ENCODE peak calls at places on chromosomes 5 and 9, in six cellular contexts. One of them, this sample, is unnamed.

GRCh38 chr5:17732351-17732923 is 98.2 kb downstream of the TAF11L14 start:
- DNase-seq in activated T-helper 1 cell treated with anti-CD3 and anti-CD28 coated beads, Interleukin-12 subunit alpha, Interleukin-12 subunit beta, Interleukin-2, Interleukin-4 antibody, amounts not matched to agents 30 ng/mL and 10 ng/mL and 1 ng/mL, durations not matched to agents 14 hours and 24 hours and 36 hours: no peak
- DNase-seq in NCI-H524: peak
- DNase-seq in Peyer's patch: no peak
- DNase-seq in activated CD4-positive, CD25-positive, alpha-beta regulatory T cell: no peak
- DNase-seq in lower lobe of right lung: no peak
- DNase-seq in this sample: no peak

GRCh38 chr9:136522354-136523237 is 23.3 kb downstream of the NOTCH1 start:
- DNase-seq in activated T-helper 1 cell treated with anti-CD3 and anti-CD28 coated beads, Interleukin-12 subunit alpha, Interleukin-12 subunit beta, Interleukin-2, Interleukin-4 antibody, amounts not matched to agents 30 ng/mL and 10 ng/mL and 1 ng/mL, durations not matched to agents 14 hours and 24 hours and 36 hours: no peak
- DNase-seq in NCI-H524: no peak
- DNase-seq in Peyer's patch: no peak
- DNase-seq in activated CD4-positive, CD25-positive, alpha-beta regulatory T cell: no peak
- DNase-seq in lower lobe of right lung: peak
- DNase-seq in this sample: no peak

GRCh38 chr9:136225748-136226679 is 19.6 kb downstream of the QSOX2 start:
- DNase-seq in activated T-helper 1 cell treated with anti-CD3 and anti-CD28 coated beads, Interleukin-12 subunit alpha, Interleukin-12 subunit beta, Interleukin-2, Interleukin-4 antibody, amounts not matched to agents 30 ng/mL and 10 ng/mL and 1 ng/mL, durations not matched to agents 14 hours and 24 hours and 36 hours: peak
- DNase-seq in NCI-H524: peak
- DNase-seq in Peyer's patch: peak
- DNase-seq in activated CD4-positive, CD25-positive, alpha-beta regulatory T cell: peak
- DNase-seq in lower lobe of right lung: peak
- DNase-seq in this sample: no peak

GRCh38 chr9:99678550-99678949 is 143.1 kb upstream of the NR4A3 start:
- DNase-seq in activated T-helper 1 cell treated with anti-CD3 and anti-CD28 coated beads, Interleukin-12 subunit alpha, Interleukin-12 subunit beta, Interleukin-2, Interleukin-4 antibody, amounts not matched to agents 30 ng/mL and 10 ng/mL and 1 ng/mL, durations not matched to agents 14 hours and 24 hours and 36 hours: no peak
- DNase-seq in NCI-H524: no peak
- DNase-seq in Peyer's patch: no peak
- DNase-seq in activated CD4-positive, CD25-positive, alpha-beta regulatory T cell: no peak
- DNase-seq in lower lobe of right lung: no peak
- DNase-seq in this sample: no peak

GRCh38 chr5:172721455-172722308 is 49.3 kb downstream of the DUSP1 start:
- DNase-seq in activated T-helper 1 cell treated with anti-CD3 and anti-CD28 coated beads, Interleukin-12 subunit alpha, Interleukin-12 subunit beta, Interleukin-2, Interleukin-4 antibody, amounts not matched to agents 30 ng/mL and 10 ng/mL and 1 ng/mL, durations not matched to agents 14 hours and 24 hours and 36 hours: no peak
- DNase-seq in NCI-H524: no peak
- DNase-seq in Peyer's patch: no peak
- DNase-seq in activated CD4-positive, CD25-positive, alpha-beta regulatory T cell: no peak
- DNase-seq in lower lobe of right lung: no peak
- DNase-seq in this sample: peak

GRCh38 chr5:131550606-131551005 is 84.4 kb downstream of the RAPGEF6 start:
- DNase-seq in activated T-helper 1 cell treated with anti-CD3 and anti-CD28 coated beads, Interleukin-12 subunit alpha, Interleukin-12 subunit beta, Interleukin-2, Interleukin-4 antibody, amounts not matched to agents 30 ng/mL and 10 ng/mL and 1 ng/mL, durations not matched to agents 14 hours and 24 hours and 36 hours: no peak
- DNase-seq in NCI-H524: peak
- DNase-seq in Peyer's patch: no peak
- DNase-seq in activated CD4-positive, CD25-positive, alpha-beta regulatory T cell: no peak
- DNase-seq in lower lobe of right lung: no peak
- DNase-seq in this sample: no peak

GRCh38 chr9:135661801-135662560 is 1.1 kb upstream of the LCN9 start:
- DNase-seq in activated T-helper 1 cell treated with anti-CD3 and anti-CD28 coated beads, Interleukin-12 subunit alpha, Interleukin-12 subunit beta, Interleukin-2, Interleukin-4 antibody, amounts not matched to agents 30 ng/mL and 10 ng/mL and 1 ng/mL, durations not matched to agents 14 hours and 24 hours and 36 hours: no peak
- DNase-seq in NCI-H524: no peak
- DNase-seq in Peyer's patch: no peak
- DNase-seq in activated CD4-positive, CD25-positive, alpha-beta regulatory T cell: no peak
- DNase-seq in lower lobe of right lung: no peak
- DNase-seq in this sample: no peak

GRCh38 chr5:43075319-43076293 is 35.5 kb upstream of the ANXA2R start:
- DNase-seq in activated T-helper 1 cell treated with anti-CD3 and anti-CD28 coated beads, Interleukin-12 subunit alpha, Interleukin-12 subunit beta, Interleukin-2, Interleukin-4 antibody, amounts not matched to agents 30 ng/mL and 10 ng/mL and 1 ng/mL, durations not matched to agents 14 hours and 24 hours and 36 hours: no peak
- DNase-seq in NCI-H524: no peak
- DNase-seq in Peyer's patch: no peak
- DNase-seq in activated CD4-positive, CD25-positive, alpha-beta regulatory T cell: no peak
- DNase-seq in lower lobe of right lung: no peak
- DNase-seq in this sample: no peak

GRCh38 chr9:1878817-1879216 is 136.3 kb upstream of the SMARCA2 start:
- DNase-seq in activated T-helper 1 cell treated with anti-CD3 and anti-CD28 coated beads, Interleukin-12 subunit alpha, Interleukin-12 subunit beta, Interleukin-2, Interleukin-4 antibody, amounts not matched to agents 30 ng/mL and 10 ng/mL and 1 ng/mL, durations not matched to agents 14 hours and 24 hours and 36 hours: no peak
- DNase-seq in NCI-H524: no peak
- DNase-seq in Peyer's patch: no peak
- DNase-seq in activated CD4-positive, CD25-positive, alpha-beta regulatory T cell: no peak
- DNase-seq in lower lobe of right lung: no peak
- DNase-seq in this sample: no peak

GRCh38 chr5:3194141-3194540 is 401.5 kb upstream of the IRX1 start:
- DNase-seq in activated T-helper 1 cell treated with anti-CD3 and anti-CD28 coated beads, Interleukin-12 subunit alpha, Interleukin-12 subunit beta, Interleukin-2, Interleukin-4 antibody, amounts not matched to agents 30 ng/mL and 10 ng/mL and 1 ng/mL, durations not matched to agents 14 hours and 24 hours and 36 hours: no peak
- DNase-seq in NCI-H524: no peak
- DNase-seq in Peyer's patch: no peak
- DNase-seq in activated CD4-positive, CD25-positive, alpha-beta regulatory T cell: no peak
- DNase-seq in lower lobe of right lung: no peak
- DNase-seq in this sample: no peak

GRCh38 chr9:130987738-130988399 is 21.1 kb upstream of the LAMC3 start:
- DNase-seq in activated T-helper 1 cell treated with anti-CD3 and anti-CD28 coated beads, Interleukin-12 subunit alpha, Interleukin-12 subunit beta, Interleukin-2, Interleukin-4 antibody, amounts not matched to agents 30 ng/mL and 10 ng/mL and 1 ng/mL, durations not matched to agents 14 hours and 24 hours and 36 hours: no peak
- DNase-seq in NCI-H524: no peak
- DNase-seq in Peyer's patch: no peak
- DNase-seq in activated CD4-positive, CD25-positive, alpha-beta regulatory T cell: no peak
- DNase-seq in lower lobe of right lung: no peak
- DNase-seq in this sample: no peak